ENCODE peak calls at places on chromosome X, in nine cellular contexts. X is thoracic aorta; F is GM23248; K is lung; T is CD8-positive, alpha-beta memory T cell; C is left lung; U is neural progenitor cell; B is aorta; I is lower lobe of right lung. M is an unnamed sample.
A peak's percentile ranks its signal among the peaks of the same experiment; 100 is the strongest.

GRCh38 chrX:134075894-134076718 is 90.7 kb upstream of the GPC3 start:
- DNase-seq in X (no peak), F (no peak), K (no peak), T (no peak), C (no peak), U (no peak), B (no peak), I (no peak), M (no peak)

GRCh38 chrX:46446727-46447378 is 98.4 kb downstream of the ZNF674 start:
- DNase-seq in X (peak; percentile 29), F (peak; percentile 78), K (peak; percentile 82), T (peak; percentile 91), C (peak; percentile 87), U (peak; percentile 93), B (peak; percentile 95), I (peak; percentile 89), M (peak; percentile 89)

GRCh38 chrX:114798902-114799301 is 215.0 kb downstream of the HTR2C start:
- DNase-seq in X (no peak), F (peak; percentile 56), K (no peak), T (no peak), C (no peak), U (no peak), B (no peak), I (no peak), M (no peak)

GRCh38 chrX:69493193-69493592 is 10.9 kb upstream of the NALF2 start:
- DNase-seq in X (no peak), F (peak; percentile 9), K (no peak), T (no peak), C (no peak), U (peak; percentile 69), B (no peak), I (no peak), M (no peak)

GRCh38 chrX:118188977-118189376 is 72.4 kb upstream of the KLHL13 start:
- DNase-seq in X (no peak), F (no peak), K (no peak), T (no peak), C (no peak), U (no peak), B (no peak), I (no peak), M (no peak)

GRCh38 chrX:108468486-108468885 is 28.8 kb downstream of the COL4A5 start:
- DNase-seq in X (no peak), F (peak; percentile 51), K (no peak), T (no peak), C (no peak), U (no peak), B (no peak), I (no peak), M (no peak)

GRCh38 chrX:40496728-40497127 is 84.0 kb upstream of the ATP6AP2 start:
- DNase-seq in X (no peak), F (peak; percentile 37), K (no peak), T (no peak), C (no peak), U (peak; percentile 50), B (no peak), I (no peak), M (no peak)

GRCh38 chrX:39869846-39870601 is 227.7 kb downstream of the BCOR start:
- DNase-seq in X (no peak), F (peak; percentile 28), K (no peak), T (peak; percentile 90), C (no peak), U (no peak), B (no peak), I (no peak), M (no peak)

GRCh38 chrX:134948333-134949241 is 42.2 kb upstream of the SMIM10 start:
- DNase-seq in X (no peak), F (peak; percentile 41), K (no peak), T (no peak), C (no peak), U (no peak), B (no peak), I (no peak), M (no peak)

GRCh38 chrX:153981771-153982533 is 9.4 kb downstream of the TMEM187 start:
- DNase-seq in X (no peak), F (no peak), K (no peak), T (peak; percentile 64), C (peak; percentile 73), U (no peak), B (peak; percentile 76), I (peak; percentile 73), M (peak; percentile 81)

GRCh38 chrX:72094894-72095293 is 36.8 kb downstream of the RTL5 start:
- DNase-seq in X (no peak), F (no peak), K (no peak), T (peak; percentile 87), C (no peak), U (peak; percentile 21), B (no peak), I (peak; percentile 61), M (no peak)

GRCh38 chrX:24153175-24153795 is 3.8 kb downstream of the ZFX start:
- DNase-seq in X (no peak), F (peak; percentile 55), K (no peak), T (no peak), C (no peak), U (peak; percentile 42), B (no peak), I (no peak), M (no peak)

GRCh38 chrX:27728291-27728690 is 79.5 kb upstream of the MAGEB10 start:
- DNase-seq in X (no peak), F (no peak), K (no peak), T (no peak), C (no peak), U (no peak), B (no peak), I (no peak), M (no peak)

GRCh38 chrX:13093489-13094140 is 49.2 kb upstream of the FAM9C start:
- DNase-seq in X (no peak), F (no peak), K (no peak), T (peak; percentile 54), C (no peak), U (no peak), B (no peak), I (no peak), M (no peak)

GRCh38 chrX:13088155-13088485 is 43.7 kb upstream of the FAM9C start:
- DNase-seq in X (no peak), F (no peak), K (no peak), T (no peak), C (no peak), U (no peak), B (no peak), I (no peak), M (no peak)

GRCh38 chrX:13090261-13091110 is 46.1 kb upstream of the FAM9C start:
- DNase-seq in X (no peak), F (no peak), K (no peak), T (peak; percentile 55), C (no peak), U (no peak), B (no peak), I (no peak), M (no peak)

GRCh38 chrX:13092455-13092941 is 48.1 kb upstream of the FAM9C start:
- DNase-seq in X (no peak), F (no peak), K (no peak), T (peak; percentile 91), C (peak; percentile 69), U (no peak), B (no peak), I (peak; percentile 72), M (peak; percentile 16)

DNA sequence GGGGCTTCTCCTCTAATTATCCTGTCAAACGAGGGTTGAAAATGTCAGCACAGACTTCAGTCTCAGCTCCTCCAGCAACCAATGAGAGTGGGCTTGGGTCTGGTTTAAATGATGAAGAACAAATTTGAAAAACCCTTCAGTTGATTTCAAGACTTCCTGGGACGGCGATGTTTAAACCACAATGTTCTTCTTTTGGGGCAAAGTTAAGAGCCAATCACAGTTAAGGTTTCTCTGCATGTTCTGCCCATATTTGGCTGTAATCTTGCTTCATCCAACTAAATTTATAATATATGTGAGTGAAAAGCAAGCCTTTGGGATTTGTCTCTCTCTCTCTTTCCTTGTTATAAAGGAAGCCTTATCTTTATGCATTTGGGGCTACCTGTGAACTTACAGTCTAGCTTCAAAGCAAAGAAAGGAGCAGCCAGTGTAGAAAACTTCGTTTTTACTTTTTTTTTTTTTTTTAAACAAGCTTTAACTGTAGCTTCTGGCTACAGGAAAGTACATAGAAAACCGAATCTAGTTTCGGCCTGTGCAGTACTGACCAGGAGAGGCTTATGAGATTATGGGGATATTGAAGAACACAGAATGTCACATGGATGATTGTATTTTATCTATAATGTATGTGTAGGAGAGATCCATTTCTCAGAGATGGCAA is 46.8 kb upstream of the FAM9C start:
- DNase-seq in X (no peak), F (no peak), K (no peak), T (peak; percentile 48), C (no peak), U (no peak), B (no peak), I (no peak), M (no peak)
- H3K4me1 ChIP-seq in X (peaks cover 7% of the 10 kb centered on the region), F (peaks cover 8% of the 10 kb centered on the region), K (no peaks in the 10 kb centered on the region), T (peaks cover 89% of the 10 kb centered on the region), C (no peaks in the 10 kb centered on the region), U (peaks cover 6% of the 10 kb centered on the region), B (no peaks in the 10 kb centered on the region), I (peaks cover 13% of the 10 kb centered on the region), M (no peaks in the 10 kb centered on the region)

GRCh38 chrX:66015152-66015827 is 24.6 kb downstream of the VSIG4 start:
- DNase-seq in X (no peak), F (no peak), K (no peak), T (no peak), C (peak; percentile 54), U (no peak), B (no peak), I (peak; percentile 51), M (no peak)
- H3K4me1 ChIP-seq in X (no peaks in the 10 kb centered on the region), F (no peaks in the 10 kb centered on the region), K (no peaks in the 10 kb centered on the region), T (peaks cover 86% of the 10 kb centered on the region), C (no peaks in the 10 kb centered on the region), U (no peaks in the 10 kb centered on the region), B (no peaks in the 10 kb centered on the region), I (no peaks in the 10 kb centered on the region), M (no peaks in the 10 kb centered on the region)

DNA sequence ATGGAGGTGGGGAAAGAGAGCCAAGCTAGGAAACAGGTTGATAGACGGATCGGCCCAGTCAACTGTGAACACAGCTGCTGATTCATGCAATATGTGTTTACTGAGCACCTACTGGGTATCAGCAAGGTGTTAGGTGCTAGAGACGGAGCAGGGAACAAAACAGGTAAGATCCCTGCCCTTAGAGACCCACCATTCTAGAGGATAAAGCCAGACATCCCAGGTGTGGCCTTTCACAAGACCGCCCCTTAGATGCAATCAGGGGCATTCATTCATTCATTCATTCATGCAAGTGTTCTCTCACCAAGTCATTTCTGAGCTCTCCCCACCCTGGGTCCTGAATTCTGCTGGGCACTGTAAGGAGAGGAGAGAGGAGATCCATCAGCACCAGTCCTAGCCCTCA is 20.2 kb upstream of the MTM1 start:
- DNase-seq in X (no peak), F (no peak), K (no peak), T (no peak), C (no peak), U (no peak), B (no peak), I (no peak), M (no peak)
- H3K4me1 ChIP-seq in X (peaks cover 6% of the 10 kb centered on the region), F (peaks cover 13% of the 10 kb centered on the region), K (no peaks in the 10 kb centered on the region), T (peaks cover 23% of the 10 kb centered on the region), C (no peaks in the 10 kb centered on the region), U (no peaks in the 10 kb centered on the region), B (no peaks in the 10 kb centered on the region), I (peaks cover 18% of the 10 kb centered on the region), M (no peaks in the 10 kb centered on the region)

DNA sequence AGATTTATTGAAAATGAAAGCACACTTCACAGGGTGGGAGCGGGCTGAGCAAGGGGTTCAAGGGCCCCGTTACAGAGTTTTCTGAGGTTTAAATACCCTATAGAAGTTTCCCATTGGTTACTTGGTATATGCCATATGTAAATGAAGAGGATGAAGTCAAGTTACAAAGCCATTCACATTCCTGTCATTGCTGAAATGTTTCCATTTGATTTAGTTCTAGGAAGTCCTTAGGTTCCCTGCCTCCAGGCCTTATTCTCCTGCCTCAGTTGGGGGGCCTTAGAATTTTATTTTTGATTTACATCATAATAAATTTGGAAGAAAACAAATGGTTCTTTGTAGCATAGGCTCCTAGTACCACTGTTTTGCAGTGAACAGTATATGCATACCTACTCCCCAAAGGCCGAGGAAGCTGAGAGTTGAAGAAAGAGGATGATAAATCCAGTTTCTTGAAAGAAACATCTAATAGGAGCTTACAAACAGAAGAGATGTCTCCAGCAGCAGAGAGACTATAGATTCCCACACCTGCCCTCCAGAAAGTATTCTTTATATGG is 31.8 kb downstream of the SERTM2 start:
- DNase-seq in X (no peak), F (no peak), K (no peak), T (no peak), C (no peak), U (peak; percentile 16), B (no peak), I (no peak), M (no peak)
- H3K4me1 ChIP-seq in X (no peaks in the 10 kb centered on the region), F (no peaks in the 10 kb centered on the region), K (no peaks in the 10 kb centered on the region), T (no peaks in the 10 kb centered on the region), C (no peaks in the 10 kb centered on the region), U (peaks cover 12% of the 10 kb centered on the region), B (no peaks in the 10 kb centered on the region), I (no peaks in the 10 kb centered on the region), M (no peaks in the 10 kb centered on the region)

M was measured in psoas muscle.